ENCODE peak calls at places on chromosomes 3 and 15, in nine cellular contexts. F is GM03348; Z is psoas muscle; K is tibial nerve; P is cardiac fibroblast; A is SHP77; J is CD4-positive, CD25-positive, alpha-beta regulatory T cell; E is D341Med; W is DMS53. V is an unnamed sample.
A peak's percentile ranks its signal among the peaks of the same experiment; 100 is the strongest.

GRCh38 chr3:42216820-42217416 is 49.1 kb downstream of the CCK start:
- DNase-seq in F (peak; percentile 70), Z (no peak), K (no peak), P (peak; percentile 77), A (no peak), J (peak; percentile 50), E (no peak), W (no peak), V (no peak)

GRCh38 chr3:168250415-168250861 is 154.7 kb upstream of the GOLIM4 start:
- DNase-seq in F (no peak), Z (no peak), K (no peak), P (peak; percentile 6), A (peak; percentile 20), J (no peak), E (peak; percentile 31), W (peak; percentile 47), V (peak; percentile 39)

GRCh38 chr15:61422773-61423172 is 193.7 kb upstream of the RORA start:
- DNase-seq in F (no peak), Z (no peak), K (no peak), P (no peak), A (no peak), J (no peak), E (no peak), W (no peak), V (no peak)

GRCh38 chr15:90665288-90666134 is 51.6 kb upstream of the BLM start:
- DNase-seq in F (peak; percentile 89), Z (peak; percentile 70), K (peak; percentile 52), P (peak; percentile 61), A (peak; percentile 35), J (peak; percentile 35), E (no peak), W (peak; percentile 78), V (peak; percentile 82)

GRCh38 chr3:98796334-98796733 is 33.2 kb downstream of the ST3GAL6 start:
- DNase-seq in F (no peak), Z (no peak), K (no peak), P (no peak), A (no peak), J (no peak), E (no peak), W (peak; percentile 16), V (no peak)

GRCh38 chr15:41506796-41507341 is 6.8 kb downstream of the LTK start:
- DNase-seq in F (no peak), Z (no peak), K (no peak), P (no peak), A (no peak), J (no peak), E (no peak), W (peak; percentile 39), V (no peak)

GRCh38 chr15:38134252-38134651 is 118.4 kb upstream of the SPRED1 start:
- DNase-seq in F (no peak), Z (peak; percentile 15), K (peak; percentile 33), P (no peak), A (no peak), J (no peak), E (no peak), W (no peak), V (no peak)

GRCh38 chr15:98177950-98178848 is 217.7 kb downstream of the ARRDC4 start:
- DNase-seq in F (peak; percentile 84), Z (no peak), K (peak; percentile 44), P (peak; percentile 61), A (peak; percentile 27), J (peak; percentile 30), E (peak; percentile 37), W (peak; percentile 56), V (peak; percentile 11)

GRCh38 chr3:150760431-150761200 is 2.4 kb downstream of the SIAH2 start:
- DNase-seq in F (no peak), Z (no peak), K (no peak), P (no peak), A (no peak), J (peak; percentile 30), E (no peak), W (no peak), V (peak; percentile 72)

GRCh38 chr3:43379343-43379742 is 93.0 kb downstream of the SNRK start:
- DNase-seq in F (peak; percentile 65), Z (no peak), K (no peak), P (peak; percentile 51), A (no peak), J (no peak), E (no peak), W (no peak), V (no peak)

GRCh38 chr3:123021986-123022510 is 5.5 kb downstream of the SEMA5B start:
- DNase-seq in F (no peak), Z (no peak), K (no peak), P (no peak), A (no peak), J (no peak), E (no peak), W (peak; percentile 38), V (no peak)

GRCh38 chr3:45906681-45907220 is 20.4 kb downstream of the CCR9 start:
- DNase-seq in F (peak; percentile 77), Z (peak; percentile 43), K (peak; percentile 10), P (peak; percentile 72), A (no peak), J (no peak), E (no peak), W (peak; percentile 4), V (no peak)

GRCh38 chr3:136075218-136075808 is 109.8 kb downstream of the PPP2R3A start:
- DNase-seq in F (peak; percentile 71), Z (peak; percentile 57), K (peak; percentile 88), P (peak; percentile 89), A (peak; percentile 57), J (peak; percentile 73), E (peak; percentile 59), W (peak; percentile 72), V (peak; percentile 51)

GRCh38 chr3:33807190-33807589 is 8.8 kb downstream of the PDCD6IP start:
- DNase-seq in F (no peak), Z (no peak), K (no peak), P (no peak), A (no peak), J (no peak), E (no peak), W (peak; percentile 9), V (no peak)

GRCh38 chr3:101803152-101803782 is 24.3 kb downstream of the NXPE3 start:
- DNase-seq in F (peak; percentile 78), Z (no peak), K (peak; percentile 46), P (peak; percentile 85), A (peak; percentile 68), J (peak; percentile 81), E (peak; percentile 58), W (peak; percentile 81), V (peak; percentile 59)

GRCh38 chr3:177145954-177146353 is 51.3 kb downstream of the TBL1XR1 start:
- DNase-seq in F (no peak), Z (no peak), K (no peak), P (no peak), A (no peak), J (peak; percentile 24), E (no peak), W (peak; percentile 21), V (no peak)

GRCh38 chr15:76158250-76158649 is 98.5 kb downstream of the TMEM266 start:
- DNase-seq in F (no peak), Z (no peak), K (no peak), P (no peak), A (no peak), J (no peak), E (no peak), W (no peak), V (no peak)

GRCh38 chr15:40108061-40108854 is 421 bp downstream of the BMF start:
- DNase-seq in F (peak; percentile 61), Z (peak; percentile 78), K (peak; percentile 44), P (peak; percentile 54), A (no peak), J (no peak), E (no peak), W (peak; percentile 69), V (peak; percentile 51)

GRCh38 chr15:70030851-70031645 is 66.7 kb downstream of the TLE3 start:
- DNase-seq in F (no peak), Z (no peak), K (no peak), P (no peak), A (no peak), J (no peak), E (no peak), W (no peak), V (no peak)

GRCh38 chr3:27826448-27826847 is 104.3 kb upstream of the EOMES start:
- DNase-seq in F (no peak), Z (no peak), K (no peak), P (no peak), A (no peak), J (no peak), E (no peak), W (no peak), V (no peak)

GRCh38 chr3:184234224-184234623 is 4.8 kb downstream of the VWA5B2 start:
- DNase-seq in F (peak; percentile 70), Z (peak; percentile 69), K (no peak), P (peak; percentile 87), A (no peak), J (no peak), E (no peak), W (peak; percentile 85), V (peak; percentile 26)

GRCh38 chr3:133457025-133457424 is 57.2 kb downstream of the BFSP2 start:
- DNase-seq in F (no peak), Z (no peak), K (no peak), P (no peak), A (peak; percentile 39), J (no peak), E (no peak), W (no peak), V (no peak)

GRCh38 chr15:20349774-20350498 is 191.7 kb downstream of the GOLGA6L6 start:
- DNase-seq in F (no peak), Z (peak; percentile 22), K (no peak), P (no peak), A (no peak), J (no peak), E (peak; percentile 43), W (no peak), V (peak; percentile 31)

GRCh38 chr15:39344662-39345141 is 236.2 kb upstream of the THBS1 start:
- DNase-seq in F (no peak), Z (no peak), K (no peak), P (peak; percentile 41), A (no peak), J (no peak), E (no peak), W (peak; percentile 11), V (no peak)

GRCh38 chr3:31495971-31496370 is 36.8 kb upstream of the STT3B start:
- DNase-seq in F (peak; percentile 56), Z (no peak), K (no peak), P (peak; percentile 68), A (no peak), J (no peak), E (no peak), W (no peak), V (no peak)